ENCODE peak calls at places on chromosome 5, in six cellular contexts. R is NCI-H524; C is C1 segment of cervical spinal cord; O is Right ventricle myocardium superior; B is 8988T; L is stimulated activated CD4-positive, alpha-beta T cell treated with anti-CD3 and anti-CD28 coated beads, Interleukin-4, amount 100 ng/mL, for 1 hour. M is an unnamed sample.

GRCh38 chr5:34804913-34805312 is 34.1 kb upstream of the TTC23L start:
- DNase-seq in L (no peak), R (no peak), O (no peak), C (no peak), B (no peak), M (no peak)

GRCh38 chr5:33475706-33476105 is 34.9 kb downstream of the TARS1 start:
- DNase-seq in R (no peak), O (no peak), L (no peak), B (no peak), C (no peak), M (no peak)

GRCh38 chr5:108003178-108003577 is 332.4 kb upstream of the EFNA5 start:
- DNase-seq in C (no peak), L (no peak), R (no peak), O (no peak), B (no peak), M (no peak)

GRCh38 chr5:158770506-158770905 is 329.2 kb downstream of the EBF1 start:
- DNase-seq in R (peak; percentile 5), L (no peak), C (no peak), O (no peak), B (no peak), M (no peak)

GRCh38 chr5:107542831-107543231 is 127.9 kb downstream of the EFNA5 start:
- DNase-seq in R (no peak), B (no peak), O (peak; percentile 82), L (no peak), C (no peak), M (peak; percentile 17)

GRCh38 chr5:179559280-179560252 is 9.2 kb downstream of the RUFY1 start:
- DNase-seq in B (peak; percentile 92), C (peak; percentile 88), L (peak; percentile 87), O (peak; percentile 98), R (peak; percentile 97), M (peak; percentile 90)

GRCh38 chr5:147317978-147318684 is 83.3 kb downstream of the STK32A start:
- DNase-seq in L (no peak), R (no peak), B (no peak), C (no peak), O (no peak), M (no peak)

GRCh38 chr5:126516133-126516532 is 78.9 kb downstream of the ALDH7A1 start:
- DNase-seq in L (no peak), B (no peak), O (no peak), C (no peak), R (peak; percentile 64), M (peak; percentile 74)

GRCh38 chr5:106481375-106481774 is 1189.4 kb downstream of the EFNA5 start:
- DNase-seq in B (no peak), R (no peak), L (no peak), O (no peak), C (no peak), M (no peak)

GRCh38 chr5:156475831-156476551 is 149.0 kb downstream of the SGCD start:
- DNase-seq in R (no peak), L (no peak), C (no peak), B (no peak), O (peak; percentile 39), M (peak; percentile 41)

GRCh38 chr5:74325866-74326265 is 314.7 kb downstream of the ENC1 start:
- DNase-seq in B (no peak), O (no peak), R (no peak), C (no peak), L (no peak), M (no peak)

GRCh38 chr5:118956727-118957126 is 31.6 kb downstream of the DTWD2 start:
- DNase-seq in B (no peak), O (no peak), C (no peak), R (no peak), L (no peak), M (peak; percentile 36)

GRCh38 chr5:143217065-143217803 is 186.3 kb downstream of the NR3C1 start:
- DNase-seq in C (no peak), R (no peak), O (no peak), L (no peak), B (peak; percentile 41), M (no peak)

GRCh38 chr5:173454381-173454763 is 126.2 kb upstream of the STC2 start:
- DNase-seq in B (no peak), R (no peak), C (no peak), O (no peak), L (no peak), M (no peak)